ENCODE peak calls at places on chromosomes 12 and 14, in eight cellular contexts. J is IMR-90, O is endothelial cell, F is WERI-Rb-1, V is progenitor cell of endocrine pancreas, U is ascending aorta, Y is Calu3, C is coronary artery. H is an unnamed sample.

GRCh38 chr14:105952826-105953225 is 426.4 kb downstream of the TMEM121 start:
- DNase-seq in J (no peak), O (no peak), F (no peak), V (no peak), U (no peak), Y (no peak), C (no peak), H (no peak)

GRCh38 chr12:4518106-4518728 is 20.5 kb upstream of the RAD51AP1 start:
- DNase-seq in J (peak), O (no peak), F (no peak), V (no peak), U (no peak), Y (no peak), C (no peak), H (no peak)

GRCh38 chr14:104422301-104423223 is 157.0 kb upstream of the C14orf180 start:
- DNase-seq in J (no peak), O (no peak), F (no peak), V (no peak), U (no peak), Y (no peak), C (peak), H (no peak)

GRCh38 chr14:99841436-99842071 is 48.3 kb downstream of the EML1 start:
- DNase-seq in J (no peak), O (no peak), F (no peak), V (no peak), U (no peak), Y (no peak), C (no peak), H (no peak)

GRCh38 chr12:79083181-79083580 is 218.6 kb downstream of the SYT1 start:
- DNase-seq in J (peak), O (no peak), F (no peak), V (no peak), U (no peak), Y (no peak), C (no peak), H (no peak)

GRCh38 chr14:98741523-98741922 is 530.5 kb downstream of the BCL11B start:
- DNase-seq in J (no peak), O (no peak), F (no peak), V (no peak), U (no peak), Y (no peak), C (no peak), H (no peak)

GRCh38 chr14:105883066-105884005 is 357.0 kb downstream of the TMEM121 start:
- DNase-seq in J (no peak), O (no peak), F (peak), V (no peak), U (no peak), Y (no peak), C (peak), H (no peak)

GRCh38 chr12:62519043-62519442 is 52.4 kb downstream of the MON2 start:
- DNase-seq in J (no peak), O (no peak), F (no peak), V (no peak), U (no peak), Y (no peak), C (no peak), H (no peak)

GRCh38 chr14:49673586-49673985 is 14.4 kb downstream of the POLE2 start:
- DNase-seq in J (no peak), O (no peak), F (no peak), V (no peak), U (no peak), Y (no peak), C (no peak), H (no peak)

GRCh38 chr12:75658826-75659823 is 147.7 kb upstream of the KRR1 start:
- DNase-seq in J (peak), O (no peak), F (no peak), V (no peak), U (no peak), Y (no peak), C (no peak), H (no peak)

GRCh38 chr14:51145246-51145645 is 50.3 kb upstream of the TRIM9 start:
- DNase-seq in J (no peak), O (no peak), F (no peak), V (no peak), U (no peak), Y (no peak), C (no peak), H (no peak)

GRCh38 chr12:52690351-52691075 is 10.3 kb upstream of the KRT1 start:
- DNase-seq in J (no peak), O (no peak), F (no peak), V (no peak), U (no peak), Y (no peak), C (no peak), H (no peak)

GRCh38 chr14:59406454-59407245 is 58.5 kb downstream of the GPR135 start:
- DNase-seq in J (peak), O (no peak), F (no peak), V (no peak), U (no peak), Y (no peak), C (no peak), H (no peak)

GRCh38 chr14:68510201-68510600 is 282.7 kb downstream of the ZFP36L1 start:
- DNase-seq in J (peak), O (no peak), F (no peak), V (no peak), U (peak), Y (no peak), C (no peak), H (no peak)

GRCh38 chr14:38721822-38722431 is 381.1 kb downstream of the SEC23A start:
- DNase-seq in J (peak), O (peak), F (peak), V (peak), U (no peak), Y (peak), C (no peak), H (peak)

GRCh38 chr12:125549836-125550235 is 484.6 kb downstream of the AACS start:
- DNase-seq in J (no peak), O (peak), F (peak), V (no peak), U (no peak), Y (no peak), C (no peak), H (no peak)

GRCh38 chr12:111598637-111599458 is at the start of gene ATXN2:
- DNase-seq in J (no peak), O (peak), F (peak), V (peak), U (no peak), Y (no peak), C (peak), H (peak)

GRCh38 chr12:99393763-99394162 is 253.8 kb upstream of the GARIN6 start:
- DNase-seq in J (no peak), O (no peak), F (no peak), V (no peak), U (no peak), Y (no peak), C (no peak), H (no peak)

GRCh38 chr12:125142601-125143000 is 77.4 kb downstream of the AACS start:
- DNase-seq in J (no peak), O (no peak), F (no peak), V (no peak), U (no peak), Y (no peak), C (no peak), H (no peak)

GRCh38 chr12:58176296-58176869 is 235.0 kb downstream of the ATP23 start:
- DNase-seq in J (peak), O (peak), F (peak), V (peak), U (no peak), Y (peak), C (no peak), H (no peak)

GRCh38 chr12:108519558-108519957 is 4.5 kb downstream of the FICD start:
- DNase-seq in J (no peak), O (no peak), F (no peak), V (no peak), U (no peak), Y (no peak), C (no peak), H (no peak)

GRCh38 chr12:29070309-29070708 is 78.8 kb upstream of the FAR2 start:
- DNase-seq in J (no peak), O (no peak), F (no peak), V (no peak), U (no peak), Y (no peak), C (no peak), H (no peak)

GRCh38 chr12:11941601-11942360 is 129.0 kb upstream of the BCL2L14 start:
- DNase-seq in J (peak), O (no peak), F (no peak), V (no peak), U (no peak), Y (peak), C (no peak), H (no peak)

GRCh38 chr12:124938606-124939427 is 24.4 kb upstream of the UBC start:
- DNase-seq in J (peak), O (peak), F (peak), V (no peak), U (peak), Y (peak), C (no peak), H (no peak)

GRCh38 chr12:107684990-107685359 is 624 bp upstream of the PWP1 start:
- DNase-seq in J (peak), O (no peak), F (peak), V (no peak), U (no peak), Y (peak), C (no peak), H (no peak)

GRCh38 chr14:36941783-36942521 is 230.5 kb downstream of the SLC25A21 start:
- DNase-seq in J (peak), O (peak), F (peak), V (peak), U (no peak), Y (peak), C (no peak), H (peak)

GRCh38 chr12:6334359-6334758 is 7.5 kb downstream of the TNFRSF1A start:
- DNase-seq in J (no peak), O (no peak), F (no peak), V (no peak), U (no peak), Y (no peak), C (no peak), H (no peak)

GRCh38 chr14:49546766-49547165 is 39.4 kb downstream of the RPS29 start:
- DNase-seq in J (no peak), O (no peak), F (no peak), V (no peak), U (no peak), Y (no peak), C (no peak), H (no peak)

GRCh38 chr14:100901391-100902183 is 1.9 kb downstream of the RTL1 start:
- DNase-seq in J (no peak), O (no peak), F (no peak), V (no peak), U (no peak), Y (no peak), C (no peak), H (peak)

GRCh38 chr12:68245071-68246021 is 8.1 kb downstream of the IL22 start:
- DNase-seq in J (peak), O (no peak), F (peak), V (no peak), U (no peak), Y (no peak), C (no peak), H (no peak)

GRCh38 chr12:126668961-126669360 is 1598.0 kb upstream of the TMEM132C start:
- DNase-seq in J (no peak), O (no peak), F (no peak), V (no peak), U (no peak), Y (no peak), C (no peak), H (no peak)

GRCh38 chr12:96220902-96221301 is 26.7 kb downstream of the ELK3 start:
- DNase-seq in J (peak), O (no peak), F (no peak), V (no peak), U (no peak), Y (no peak), C (peak), H (no peak)

GRCh38 chr12:130992448-130992847 is 38.7 kb downstream of the ADGRD1 start:
- DNase-seq in J (no peak), O (no peak), F (no peak), V (no peak), U (no peak), Y (no peak), C (no peak), H (no peak)

GRCh38 chr12:130990034-130990433 is 36.3 kb downstream of the ADGRD1 start:
- DNase-seq in J (no peak), O (no peak), F (no peak), V (no peak), U (no peak), Y (no peak), C (no peak), H (no peak)

GRCh38 chr12:130994821-130995375 is 41.2 kb downstream of the ADGRD1 start:
- DNase-seq in J (no peak), O (no peak), F (no peak), V (no peak), U (no peak), Y (no peak), C (no peak), H (no peak)

GRCh38 chr12:130992979-130993538 is 39.4 kb downstream of the ADGRD1 start:
- DNase-seq in J (no peak), O (no peak), F (no peak), V (no peak), U (no peak), Y (no peak), C (no peak), H (no peak)

DNA sequence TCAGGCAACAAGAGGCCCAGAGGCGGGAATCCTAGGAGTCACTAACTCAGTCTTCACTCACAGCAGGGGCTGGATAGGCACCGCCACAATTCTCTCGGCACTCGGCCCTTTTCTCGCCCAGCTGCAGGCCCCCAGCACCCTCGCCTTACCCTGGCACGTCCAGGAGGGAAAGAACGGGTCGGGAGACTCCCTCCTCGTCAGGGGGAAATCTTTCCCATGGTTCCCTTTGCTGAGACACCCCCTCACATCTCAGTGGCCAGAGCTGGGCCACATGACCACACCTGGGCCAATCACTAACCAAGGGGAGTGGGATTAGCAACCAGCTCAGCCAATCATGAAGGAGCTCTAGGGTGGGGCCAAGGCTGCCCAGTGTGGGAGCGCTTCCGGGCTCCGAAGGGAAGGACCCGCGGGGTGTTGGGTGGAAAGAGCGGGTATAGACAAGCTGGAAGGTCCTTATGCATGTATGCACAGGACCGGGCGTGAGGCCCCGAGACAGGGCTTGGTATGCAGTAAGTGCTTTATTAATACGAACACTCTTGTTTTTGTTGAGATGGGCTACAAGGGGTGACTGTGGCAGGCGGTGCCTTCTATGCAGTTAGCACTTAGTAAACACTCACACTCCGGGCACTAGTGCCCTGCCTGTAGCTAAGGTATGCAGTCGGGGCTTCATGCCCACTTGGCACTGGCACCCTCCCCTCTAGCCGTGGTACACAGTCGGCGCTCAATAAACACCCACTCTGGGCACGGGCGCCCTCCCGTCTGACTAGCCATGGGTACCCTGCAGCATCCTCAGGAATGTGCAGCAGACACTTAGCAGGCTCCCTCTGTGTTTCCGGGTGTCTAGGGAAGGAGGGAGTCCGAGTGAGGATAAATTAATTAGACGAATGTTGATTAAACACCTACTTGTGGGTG is 40.3 kb downstream of the ADGRD1 start:
- DNase-seq in J (no peak), O (no peak), F (no peak), V (no peak), U (no peak), Y (no peak), C (no peak), H (no peak)
- TF ChIP-seq CTCF in J (no peak), O (no peak), F (no peak), V (no peak), U (no peak), Y (no peak), C (no peak), H (no peak)

GRCh38 chr12:93417967-93418480 is 23.7 kb downstream of the UBE2N start:
- DNase-seq in J (no peak), O (no peak), F (no peak), V (no peak), U (no peak), Y (no peak), C (no peak), H (no peak)

GRCh38 chr12:93419388-93420034 is 22.2 kb downstream of the UBE2N start:
- DNase-seq in J (peak), O (no peak), F (no peak), V (no peak), U (no peak), Y (no peak), C (no peak), H (peak)

GRCh38 chr12:93415723-93416464 is 25.9 kb downstream of the UBE2N start:
- DNase-seq in J (peak), O (no peak), F (no peak), V (no peak), U (no peak), Y (no peak), C (no peak), H (no peak)
- TF ChIP-seq CTCF in J (no peak), O (no peak), F (no peak), V (no peak), U (no peak), Y (no peak), C (peak), H (no peak)

GRCh38 chr12:32039341-32039740 is 67.3 kb upstream of the BICD1 start:
- DNase-seq in J (peak), O (no peak), F (no peak), V (no peak), U (no peak), Y (no peak), C (no peak), H (no peak)

GRCh38 chr12:32039917-32040575 is 66.6 kb upstream of the BICD1 start:
- DNase-seq in J (no peak), O (no peak), F (no peak), V (no peak), U (no peak), Y (no peak), C (no peak), H (no peak)

GRCh38 chr12:32034045-32034444 is 72.6 kb upstream of the BICD1 start:
- DNase-seq in J (no peak), O (no peak), F (no peak), V (no peak), U (no peak), Y (no peak), C (no peak), H (no peak)

GRCh38 chr12:32033411-32033810 is 73.2 kb upstream of the BICD1 start:
- DNase-seq in J (no peak), O (no peak), F (no peak), V (no peak), U (no peak), Y (no peak), C (no peak), H (no peak)

GRCh38 chr12:32036477-32037263 is 70.0 kb upstream of the BICD1 start:
- DNase-seq in J (no peak), O (no peak), F (no peak), V (no peak), U (no peak), Y (no peak), C (no peak), H (no peak)
- TF ChIP-seq CTCF in J (no peak), O (no peak), F (no peak), V (peak), U (no peak), Y (no peak), C (no peak), H (no peak)

DNA sequence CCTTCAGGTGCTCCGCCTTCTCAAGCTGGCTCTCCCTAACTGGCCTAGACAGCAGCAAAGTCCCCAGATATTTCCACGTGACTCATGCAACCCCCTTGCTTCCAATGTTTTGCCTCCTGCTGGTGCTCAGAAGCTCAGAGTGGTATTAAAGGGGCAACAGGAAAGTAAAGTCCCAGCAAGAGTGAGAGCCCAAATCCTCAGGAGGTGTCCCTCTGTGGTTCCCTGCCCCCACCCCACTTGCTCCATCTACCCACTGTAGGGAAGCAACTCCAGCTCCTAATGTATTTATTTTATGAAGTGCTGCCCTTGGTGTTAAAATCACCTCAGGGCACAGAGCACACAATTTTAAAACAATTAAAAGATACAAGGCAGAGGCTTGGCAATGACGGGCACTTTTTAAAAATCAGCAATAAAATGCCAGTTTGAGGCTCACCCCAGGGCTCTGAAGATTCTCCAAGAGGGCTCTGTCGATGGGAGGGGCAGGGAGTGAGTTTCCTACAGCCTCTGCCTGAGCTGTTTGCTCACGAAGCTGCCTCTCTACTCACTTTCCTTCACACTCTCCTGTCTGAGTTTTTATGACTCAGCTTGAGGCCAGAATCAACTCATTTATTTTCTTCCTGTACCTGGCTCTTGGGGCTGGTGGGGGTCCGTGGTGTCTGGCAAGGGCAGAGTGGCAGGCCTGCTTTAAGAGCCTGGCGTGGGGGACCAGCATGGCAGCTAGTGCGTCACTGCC is 81.9 kb upstream of the MAX start:
- DNase-seq in J (peak), O (no peak), F (no peak), V (no peak), U (no peak), Y (no peak), C (no peak), H (no peak)
- TF ChIP-seq CTCF in J (no peak), O (no peak), F (no peak), V (no peak), U (no peak), Y (no peak), C (no peak), H (no peak)

DNA sequence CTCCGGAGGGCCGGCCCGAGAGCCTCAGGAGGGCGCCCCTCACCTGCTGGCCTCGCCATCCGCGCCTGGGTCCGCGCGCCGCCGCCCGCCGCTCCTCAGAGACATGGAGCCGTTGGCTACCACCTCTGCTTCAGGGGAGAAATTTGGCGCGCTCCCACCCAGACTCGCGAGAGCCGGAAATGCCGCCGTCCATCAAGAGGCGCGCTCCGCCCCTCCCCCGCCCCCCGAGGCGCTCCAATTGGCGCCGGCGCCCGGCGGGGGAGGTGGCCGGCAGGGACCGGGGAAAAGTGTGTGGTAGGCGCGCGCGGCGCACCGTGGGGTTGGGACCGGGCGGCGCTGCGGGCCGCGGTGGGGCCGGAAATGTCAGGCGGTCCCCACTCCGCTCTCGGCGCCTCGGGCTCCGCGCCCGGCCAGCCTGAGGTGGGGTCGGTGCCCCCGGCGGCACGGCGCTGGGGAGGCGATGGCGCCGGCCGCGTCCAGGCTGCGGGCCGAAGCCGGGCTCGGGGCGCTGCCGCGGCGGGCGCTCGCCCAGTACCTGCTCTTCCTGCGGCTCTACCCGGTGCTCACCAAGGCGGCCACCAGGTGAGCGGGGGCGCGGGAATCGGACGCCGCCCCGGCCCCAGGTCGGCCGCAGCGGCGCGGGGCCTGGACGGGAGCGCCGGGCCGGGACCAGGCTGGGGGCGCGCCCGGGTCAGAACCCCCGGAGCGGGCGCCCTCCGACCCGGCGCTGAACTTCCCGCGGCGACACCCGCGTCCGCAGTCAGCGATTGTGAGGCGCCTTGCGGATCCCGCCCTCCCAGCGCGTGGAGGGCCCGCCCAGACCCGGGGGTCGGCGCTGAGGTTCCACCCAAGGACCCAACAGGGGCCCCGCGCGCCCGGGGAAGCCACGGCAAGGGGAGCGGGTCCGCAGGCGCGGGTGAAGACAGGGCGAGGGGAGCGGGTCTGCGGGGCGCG is at the start of the genes POLE and PXMP2:
- DNase-seq in J (peak), O (peak), F (peak), V (peak), U (peak), Y (peak), C (peak), H (peak)
- TF ChIP-seq CTCF in J (no peak), O (no peak), F (no peak), V (peak), U (no peak), Y (no peak), C (no peak), H (no peak)